ENCODE peak calls at places on chromosomes 3 and 15, in seven cellular contexts. One of them, this sample, is unnamed. For H3K36me3, the result is how much of the 10 kb centered on the place peaks cover.

GRCh38 chr15:60272623-60273022 is 125.2 kb downstream of the ANXA2 start:
- DNase-seq in right atrium auricular region: no peak
- DNase-seq in MM.1S: no peak
- DNase-seq in fibroblast of lung: no peak
- DNase-seq in GM23248: no peak
- DNase-seq in cardiac muscle cell: no peak
- DNase-seq in tibial artery: no peak
- DNase-seq in this sample: no peak

GRCh38 chr3:159609620-159610019 is 379.0 kb upstream of the IL12A start:
- DNase-seq in right atrium auricular region: no peak
- DNase-seq in MM.1S: no peak
- DNase-seq in fibroblast of lung: peak
- DNase-seq in GM23248: no peak
- DNase-seq in cardiac muscle cell: no peak
- DNase-seq in tibial artery: no peak
- DNase-seq in this sample: no peak

GRCh38 chr3:152595975-152596832 is 238.7 kb upstream of the P2RY1 start:
- DNase-seq in right atrium auricular region: no peak
- DNase-seq in MM.1S: peak
- DNase-seq in fibroblast of lung: peak
- DNase-seq in GM23248: peak
- DNase-seq in cardiac muscle cell: peak
- DNase-seq in tibial artery: no peak
- DNase-seq in this sample: peak

GRCh38 chr3:57825116-57825515 is 69.0 kb downstream of the SLMAP start:
- DNase-seq in right atrium auricular region: no peak
- DNase-seq in MM.1S: no peak
- DNase-seq in fibroblast of lung: no peak
- DNase-seq in GM23248: no peak
- DNase-seq in cardiac muscle cell: no peak
- DNase-seq in tibial artery: no peak
- DNase-seq in this sample: no peak

GRCh38 chr3:15081960-15082664 is 16.8 kb downstream of the RBSN start:
- DNase-seq in right atrium auricular region: no peak
- DNase-seq in MM.1S: no peak
- DNase-seq in fibroblast of lung: peak
- DNase-seq in GM23248: peak
- DNase-seq in cardiac muscle cell: peak
- DNase-seq in tibial artery: no peak
- DNase-seq in this sample: no peak

GRCh38 chr3:79383402-79384012 is 384.3 kb downstream of the ROBO1 start:
- DNase-seq in right atrium auricular region: no peak
- DNase-seq in MM.1S: no peak
- DNase-seq in fibroblast of lung: peak
- DNase-seq in GM23248: peak
- DNase-seq in cardiac muscle cell: peak
- DNase-seq in tibial artery: no peak
- DNase-seq in this sample: no peak

GRCh38 chr3:105746226-105746996 is 122.4 kb downstream of the CBLB start:
- DNase-seq in right atrium auricular region: no peak
- DNase-seq in MM.1S: no peak
- DNase-seq in fibroblast of lung: no peak
- DNase-seq in GM23248: no peak
- DNase-seq in cardiac muscle cell: no peak
- DNase-seq in tibial artery: no peak
- DNase-seq in this sample: no peak

GRCh38 chr15:74156678-74157411 is 16.7 kb upstream of the ISLR start:
- DNase-seq in right atrium auricular region: no peak
- DNase-seq in MM.1S: no peak
- DNase-seq in fibroblast of lung: peak
- DNase-seq in GM23248: peak
- DNase-seq in cardiac muscle cell: peak
- DNase-seq in tibial artery: peak
- DNase-seq in this sample: no peak

GRCh38 chr3:40999682-41000081 is 199.6 kb upstream of the CTNNB1 start:
- DNase-seq in right atrium auricular region: no peak
- DNase-seq in MM.1S: no peak
- DNase-seq in fibroblast of lung: no peak
- DNase-seq in GM23248: no peak
- DNase-seq in cardiac muscle cell: no peak
- DNase-seq in tibial artery: no peak
- DNase-seq in this sample: no peak

GRCh38 chr3:55860040-55860439 is 372.9 kb upstream of the WNT5A start:
- DNase-seq in right atrium auricular region: no peak
- DNase-seq in MM.1S: no peak
- DNase-seq in fibroblast of lung: peak
- DNase-seq in GM23248: no peak
- DNase-seq in cardiac muscle cell: no peak
- DNase-seq in tibial artery: no peak
- DNase-seq in this sample: no peak

GRCh38 chr15:67004142-67004541 is 61.3 kb upstream of the SMAD3 start:
- DNase-seq in right atrium auricular region: no peak
- DNase-seq in MM.1S: no peak
- DNase-seq in fibroblast of lung: no peak
- DNase-seq in GM23248: no peak
- DNase-seq in cardiac muscle cell: no peak
- DNase-seq in tibial artery: no peak
- DNase-seq in this sample: no peak

GRCh38 chr3:120460862-120461261 is 10.1 kb upstream of the FSTL1 start:
- DNase-seq in right atrium auricular region: no peak
- DNase-seq in MM.1S: no peak
- DNase-seq in fibroblast of lung: no peak
- DNase-seq in GM23248: no peak
- DNase-seq in cardiac muscle cell: no peak
- DNase-seq in tibial artery: no peak
- DNase-seq in this sample: no peak

GRCh38 chr3:130828931-130829574 is 64.8 kb upstream of the ATP2C1 start:
- DNase-seq in right atrium auricular region: no peak
- DNase-seq in MM.1S: no peak
- DNase-seq in fibroblast of lung: no peak
- DNase-seq in GM23248: no peak
- DNase-seq in cardiac muscle cell: no peak
- DNase-seq in tibial artery: no peak
- DNase-seq in this sample: no peak

GRCh38 chr15:79815468-79815867 is 81.3 kb downstream of the MTHFS start:
- DNase-seq in right atrium auricular region: no peak
- DNase-seq in MM.1S: no peak
- DNase-seq in fibroblast of lung: no peak
- DNase-seq in GM23248: no peak
- DNase-seq in cardiac muscle cell: no peak
- DNase-seq in tibial artery: no peak
- DNase-seq in this sample: no peak

GRCh38 chr15:99658000-99658399 is 75.2 kb downstream of the LYSMD4 start:
- DNase-seq in right atrium auricular region: no peak
- DNase-seq in MM.1S: no peak
- DNase-seq in fibroblast of lung: no peak
- DNase-seq in GM23248: no peak
- DNase-seq in cardiac muscle cell: no peak
- DNase-seq in tibial artery: no peak
- DNase-seq in this sample: no peak
- H3K36me3 ChIP-seq in right atrium auricular region: under half
- H3K36me3 ChIP-seq in MM.1S: under half
- H3K36me3 ChIP-seq in fibroblast of lung: under half
- H3K36me3 ChIP-seq in GM23248: under half
- H3K36me3 ChIP-seq in cardiac muscle cell: under half
- H3K36me3 ChIP-seq in tibial artery: under half
- H3K36me3 ChIP-seq in this sample: under half

GRCh38 chr15:25243800-25244097 is 195.1 kb downstream of the UBE3A start:
- DNase-seq in right atrium auricular region: peak
- DNase-seq in MM.1S: no peak
- DNase-seq in fibroblast of lung: no peak
- DNase-seq in GM23248: no peak
- DNase-seq in cardiac muscle cell: no peak
- DNase-seq in tibial artery: peak
- DNase-seq in this sample: no peak

GRCh38 chr15:25245801-25246622 is 192.8 kb downstream of the UBE3A start:
- DNase-seq in right atrium auricular region: peak
- DNase-seq in MM.1S: no peak
- DNase-seq in fibroblast of lung: no peak
- DNase-seq in GM23248: no peak
- DNase-seq in cardiac muscle cell: no peak
- DNase-seq in tibial artery: peak
- DNase-seq in this sample: no peak

GRCh38 chr15:25242957-25243799 is 195.6 kb downstream of the UBE3A start:
- DNase-seq in right atrium auricular region: peak
- DNase-seq in MM.1S: no peak
- DNase-seq in fibroblast of lung: no peak
- DNase-seq in GM23248: no peak
- DNase-seq in cardiac muscle cell: no peak
- DNase-seq in tibial artery: peak
- DNase-seq in this sample: no peak

GRCh38 chr15:25246641-25247417 is 192.0 kb downstream of the UBE3A start:
- DNase-seq in right atrium auricular region: peak
- DNase-seq in MM.1S: no peak
- DNase-seq in fibroblast of lung: no peak
- DNase-seq in GM23248: no peak
- DNase-seq in cardiac muscle cell: no peak
- DNase-seq in tibial artery: peak
- DNase-seq in this sample: no peak

DNA sequence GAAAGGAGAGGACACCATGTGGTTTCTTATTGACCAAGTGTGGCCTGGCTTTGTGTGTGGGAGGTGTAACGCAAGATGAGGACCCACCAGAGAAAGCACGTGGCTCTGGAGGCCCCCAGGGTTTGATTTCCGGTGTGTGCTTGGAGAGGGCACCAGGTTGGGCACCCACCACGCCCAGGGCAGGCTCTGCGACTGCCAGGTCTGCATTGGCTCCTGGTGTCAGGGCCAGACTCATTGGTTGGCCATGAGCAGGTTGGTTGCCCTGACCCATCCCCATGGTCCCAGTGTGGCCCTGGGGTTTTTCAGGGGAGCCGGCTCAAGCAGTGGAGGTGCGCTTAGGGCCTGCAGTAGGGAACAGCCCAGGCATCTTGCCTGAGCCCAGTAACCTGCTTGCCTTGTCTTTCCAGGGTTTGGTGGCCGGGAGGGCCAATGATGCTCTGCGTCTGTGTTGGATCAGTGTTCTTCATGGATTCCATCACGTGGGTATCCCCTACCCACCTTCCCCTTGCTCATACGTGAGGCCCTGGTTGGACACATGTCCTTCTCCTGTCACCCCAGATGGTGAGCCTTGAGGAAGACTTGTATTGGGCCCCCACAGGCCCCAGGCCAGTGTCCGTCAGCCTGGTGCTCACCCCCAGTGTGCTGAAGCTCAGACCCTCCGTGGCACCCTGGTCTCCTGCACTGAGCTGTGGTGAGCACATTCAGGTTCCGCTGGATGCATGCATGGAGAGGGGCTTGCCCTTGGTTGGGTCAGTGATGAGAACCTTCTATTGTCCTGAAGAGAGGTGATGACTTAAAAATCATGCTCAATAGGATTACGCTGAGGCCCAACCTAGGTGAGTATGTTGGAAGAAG is 193.9 kb downstream of the UBE3A start:
- DNase-seq in right atrium auricular region: peak
- DNase-seq in MM.1S: no peak
- DNase-seq in fibroblast of lung: no peak
- DNase-seq in GM23248: no peak
- DNase-seq in cardiac muscle cell: no peak
- DNase-seq in tibial artery: peak
- DNase-seq in this sample: no peak
- H3K4me3 ChIP-seq in right atrium auricular region: no peak
- H3K4me3 ChIP-seq in MM.1S: no peak
- H3K4me3 ChIP-seq in fibroblast of lung: no peak
- H3K4me3 ChIP-seq in GM23248: no peak
- H3K4me3 ChIP-seq in cardiac muscle cell: no peak
- H3K4me3 ChIP-seq in tibial artery: no peak
- H3K4me3 ChIP-seq in this sample: no peak

GRCh38 chr3:186571644-186572013 is 1.1 kb downstream of the DNAJB11 start:
- DNase-seq in right atrium auricular region: no peak
- DNase-seq in MM.1S: no peak
- DNase-seq in fibroblast of lung: no peak
- DNase-seq in GM23248: no peak
- DNase-seq in cardiac muscle cell: no peak
- DNase-seq in tibial artery: no peak
- DNase-seq in this sample: no peak
- H3K27ac ChIP-seq in right atrium auricular region: no peak
- H3K27ac ChIP-seq in MM.1S: no peak
- H3K27ac ChIP-seq in fibroblast of lung: no peak
- H3K27ac ChIP-seq in GM23248: no peak
- H3K27ac ChIP-seq in cardiac muscle cell: no peak
- H3K27ac ChIP-seq in tibial artery: no peak
- H3K27ac ChIP-seq in this sample: peak

GRCh38 chr3:127017229-127017628 is 34.3 kb downstream of the PLXNA1 start:
- DNase-seq in right atrium auricular region: no peak
- DNase-seq in MM.1S: no peak
- DNase-seq in fibroblast of lung: no peak
- DNase-seq in GM23248: no peak
- DNase-seq in cardiac muscle cell: no peak
- DNase-seq in tibial artery: no peak
- DNase-seq in this sample: no peak
- H3K36me3 ChIP-seq in right atrium auricular region: half or more
- H3K36me3 ChIP-seq in MM.1S: under half
- H3K36me3 ChIP-seq in fibroblast of lung: under half
- H3K36me3 ChIP-seq in GM23248: under half
- H3K36me3 ChIP-seq in cardiac muscle cell: under half
- H3K36me3 ChIP-seq in tibial artery: half or more
- H3K36me3 ChIP-seq in this sample: under half

DNA sequence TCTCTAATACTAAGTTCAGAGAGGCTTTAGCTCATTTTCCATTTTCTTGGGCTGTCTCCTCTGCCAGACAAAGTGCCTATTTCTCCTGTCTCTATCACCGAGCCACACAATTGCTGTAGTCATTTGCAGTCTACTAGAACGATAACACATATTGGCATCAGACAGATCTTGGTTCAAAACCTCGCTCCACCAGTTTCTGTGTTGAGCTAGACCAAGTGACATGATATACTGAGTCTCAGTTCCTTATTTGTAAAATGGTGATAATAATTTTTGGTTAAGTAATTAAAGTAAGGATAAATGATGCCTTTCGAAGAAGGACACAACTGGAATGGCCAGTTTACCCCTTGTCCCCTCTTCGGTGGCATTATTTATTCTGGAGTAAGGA is 444 bp upstream of the RAB7A start:
- DNase-seq in right atrium auricular region: no peak
- DNase-seq in MM.1S: no peak
- DNase-seq in fibroblast of lung: no peak
- DNase-seq in GM23248: no peak
- DNase-seq in cardiac muscle cell: no peak
- DNase-seq in tibial artery: no peak
- DNase-seq in this sample: no peak
- H3K4me3 ChIP-seq in right atrium auricular region: no peak
- H3K4me3 ChIP-seq in MM.1S: peak
- H3K4me3 ChIP-seq in fibroblast of lung: no peak
- H3K4me3 ChIP-seq in GM23248: peak
- H3K4me3 ChIP-seq in cardiac muscle cell: no peak
- H3K4me3 ChIP-seq in tibial artery: peak
- H3K4me3 ChIP-seq in this sample: no peak

DNA sequence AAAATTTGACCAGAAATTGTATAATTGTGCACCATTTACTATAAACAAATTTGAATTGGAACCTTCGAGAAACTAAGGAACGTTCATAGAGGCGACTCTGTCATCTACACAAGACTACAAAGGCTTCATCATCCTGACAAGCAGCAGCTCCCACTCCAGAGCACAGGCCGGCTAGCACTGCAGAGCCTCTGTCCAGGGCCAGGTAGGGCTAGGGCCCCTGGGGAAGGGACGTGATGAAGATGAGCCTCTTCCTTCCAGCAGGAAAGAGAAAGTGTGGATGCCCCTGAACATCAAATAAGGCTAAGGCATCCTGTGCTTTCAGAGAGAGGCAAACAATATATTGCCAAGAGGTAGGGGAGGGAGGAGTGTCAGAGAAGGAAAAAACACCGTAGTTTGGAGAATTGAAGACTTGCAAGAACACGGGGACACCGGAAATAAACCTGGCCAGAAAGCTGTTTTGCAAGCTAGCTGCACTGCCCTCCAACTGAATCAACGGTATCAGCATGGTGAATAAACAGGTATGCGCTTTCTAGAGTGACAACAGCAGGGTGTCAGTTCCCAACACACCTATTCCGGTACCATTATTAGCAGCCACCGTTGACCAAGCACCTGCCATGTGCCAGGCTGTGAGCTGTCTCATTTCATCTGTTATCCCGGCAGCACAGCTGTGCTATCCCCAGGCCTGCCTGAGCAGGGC is 12.4 kb downstream of the XXYLT1 start:
- DNase-seq in right atrium auricular region: peak
- DNase-seq in MM.1S: no peak
- DNase-seq in fibroblast of lung: no peak
- DNase-seq in GM23248: no peak
- DNase-seq in cardiac muscle cell: no peak
- DNase-seq in tibial artery: peak
- DNase-seq in this sample: peak
- H3K27ac ChIP-seq in right atrium auricular region: peak
- H3K27ac ChIP-seq in MM.1S: no peak
- H3K27ac ChIP-seq in fibroblast of lung: peak
- H3K27ac ChIP-seq in GM23248: peak
- H3K27ac ChIP-seq in cardiac muscle cell: no peak
- H3K27ac ChIP-seq in tibial artery: peak
- H3K27ac ChIP-seq in this sample: peak